ENCODE peak calls at places on chromosome 13, in four cellular contexts. V, Y, I and Z are unnamed samples.

GRCh38 chr13:114134111-114134943 is 1.9 kb upstream of the RASA3 start:
- DNase-seq in V (no peak), Y (peak), I (no peak), Z (no peak)

GRCh38 chr13:113001251-113002140 is 32.5 kb downstream of the MCF2L start:
- DNase-seq in V (no peak), Y (peak), I (no peak), Z (no peak)

GRCh38 chr13:36332986-36333385 is 13.2 kb downstream of the SPART start:
- DNase-seq in V (no peak), Y (no peak), I (no peak), Z (no peak)

GRCh38 chr13:27161980-27162379 is 9.6 kb downstream of the USP12 start:
- DNase-seq in V (no peak), Y (no peak), I (no peak), Z (no peak)

GRCh38 chr13:54387607-54388006 is 1359.0 kb downstream of the OLFM4 start:
- DNase-seq in V (no peak), Y (no peak), I (no peak), Z (no peak)

GRCh38 chr13:51923983-51924539 is 62.3 kb downstream of the CCDC70 start:
- DNase-seq in V (no peak), Y (no peak), I (no peak), Z (no peak)

GRCh38 chr13:89890806-89891205 is 1456.7 kb upstream of the MIR17HG start:
- DNase-seq in V (no peak), Y (no peak), I (no peak), Z (no peak)

GRCh38 chr13:20125129-20125782 is 35.6 kb downstream of the GJA3 start:
- DNase-seq in V (no peak), Y (no peak), I (no peak), Z (no peak)

GRCh38 chr13:96816261-96816660 is 178.0 kb downstream of the OXGR1 start:
- DNase-seq in V (no peak), Y (no peak), I (no peak), Z (no peak)

GRCh38 chr13:69524459-69525155 is 583.0 kb upstream of the ATXN8OS start:
- DNase-seq in V (no peak), Y (no peak), I (no peak), Z (no peak)

GRCh38 chr13:21420706-21421105 is 38.4 kb downstream of the ZDHHC20 start:
- DNase-seq in V (no peak), Y (no peak), I (no peak), Z (no peak)

GRCh38 chr13:98592353-98592740 is 15.4 kb upstream of the STK24 start:
- DNase-seq in V (no peak), Y (no peak), I (no peak), Z (no peak)

GRCh38 chr13:74017301-74018092 is 116.7 kb downstream of the KLF12 start:
- DNase-seq in V (no peak), Y (no peak), I (no peak), Z (no peak)

GRCh38 chr13:32645854-32646253 is 59.6 kb downstream of the PDS5B start:
- DNase-seq in V (no peak), Y (no peak), I (no peak), Z (no peak)

GRCh38 chr13:23201870-23202269 is 21.1 kb downstream of the SGCG start:
- DNase-seq in V (no peak), Y (no peak), I (no peak), Z (no peak)

GRCh38 chr13:93422980-93423554 is 196.5 kb downstream of the GPC6 start:
- DNase-seq in V (no peak), Y (no peak), I (no peak), Z (no peak)

GRCh38 chr13:108797354-108797753 is 167.9 kb downstream of the MYO16 start:
- DNase-seq in V (no peak), Y (no peak), I (no peak), Z (no peak)

GRCh38 chr13:50224534-50224933 is 209.3 kb downstream of the KCNRG start:
- DNase-seq in V (no peak), Y (no peak), I (no peak), Z (no peak)

GRCh38 chr13:30103161-30103858 is 204.0 kb downstream of the KATNAL1 start:
- DNase-seq in V (no peak), Y (no peak), I (no peak), Z (no peak)

GRCh38 chr13:37918116-37919100 is 48.8 kb upstream of the TRPC4 start:
- DNase-seq in V (no peak), Y (no peak), I (no peak), Z (no peak)

GRCh38 chr13:112112534-112113276 is 45.8 kb downstream of the SOX1 start:
- DNase-seq in V (no peak), Y (no peak), I (no peak), Z (no peak)

GRCh38 chr13:26460652-26461051 is 96.8 kb upstream of the WASF3 start:
- DNase-seq in V (no peak), Y (no peak), I (no peak), Z (no peak)

GRCh38 chr13:106847049-106847448 is 279.1 kb upstream of the ARGLU1 start:
- DNase-seq in V (no peak), Y (no peak), I (no peak), Z (no peak)

GRCh38 chr13:42073683-42074082 is 25.2 kb downstream of the DGKH start:
- DNase-seq in V (no peak), Y (no peak), I (no peak), Z (no peak)

GRCh38 chr13:29758591-29759114 is 91.8 kb downstream of the UBL3 start:
- DNase-seq in V (no peak), Y (no peak), I (peak), Z (peak)

GRCh38 chr13:95500136-95500718 is 52.3 kb upstream of the CLDN10 start:
- DNase-seq in V (no peak), Y (no peak), I (no peak), Z (no peak)

GRCh38 chr13:71842003-71842402 is 25.0 kb downstream of the DACH1 start:
- DNase-seq in V (no peak), Y (no peak), I (no peak), Z (no peak)

GRCh38 chr13:93220073-93220472 is 6.5 kb upstream of the GPC6 start:
- DNase-seq in V (no peak), Y (no peak), I (no peak), Z (no peak)

GRCh38 chr13:79457948-79458347 is 23.0 kb upstream of the NDFIP2 start:
- DNase-seq in V (no peak), Y (no peak), I (no peak), Z (no peak)

GRCh38 chr13:113179374-113180230 is 21.2 kb downstream of the PROZ start:
- DNase-seq in V (no peak), Y (no peak), I (no peak), Z (no peak)

GRCh38 chr13:107301724-107302374 is 733.9 kb upstream of the ARGLU1 start:
- DNase-seq in V (no peak), Y (no peak), I (no peak), Z (no peak)

GRCh38 chr13:75324413-75324940 is 157.5 kb downstream of the TBC1D4 start:
- DNase-seq in V (no peak), Y (no peak), I (no peak), Z (no peak)

GRCh38 chr13:97113231-97114001 is 108.7 kb upstream of the MBNL2 start:
- DNase-seq in V (no peak), Y (no peak), I (no peak), Z (no peak)

GRCh38 chr13:84479656-84480055 is 597.4 kb upstream of the SLITRK1 start:
- DNase-seq in V (no peak), Y (no peak), I (no peak), Z (no peak)

GRCh38 chr13:32911506-32911905 is 104.7 kb upstream of the KL start:
- DNase-seq in V (no peak), Y (peak), I (no peak), Z (no peak)